ENCODE peak calls at places on chromosomes 7 and 10, in seven cellular contexts. One of them, this sample, is unnamed.
A peak's percentile ranks its signal among the peaks of the same experiment; 100 is the strongest.

GRCh38 chr7:53325061-53325460 is 289.6 kb downstream of the POM121L12 start:
- DNase-seq in HT1080: peak; percentile 49
- DNase-seq in CD4-positive, alpha-beta T cell: no peak
- DNase-seq in posterior vena cava: no peak
- DNase-seq in T-helper 2 cell: no peak
- DNase-seq in aorta: no peak
- DNase-seq in ELF-1: no peak
- DNase-seq in this sample: no peak

GRCh38 chr7:140649566-140650205 is 9.1 kb upstream of the DENND2A start:
- DNase-seq in ELF-1: no peak
- DNase-seq in CD4-positive, alpha-beta T cell: no peak
- DNase-seq in posterior vena cava: peak; percentile 53
- DNase-seq in aorta: no peak
- DNase-seq in HT1080: peak; percentile 83
- DNase-seq in T-helper 2 cell: no peak
- DNase-seq in this sample: no peak

GRCh38 chr10:35289198-35289597 is 47.1 kb upstream of the CCNY start:
- DNase-seq in aorta: no peak
- DNase-seq in ELF-1: no peak
- DNase-seq in T-helper 2 cell: no peak
- DNase-seq in HT1080: no peak
- DNase-seq in CD4-positive, alpha-beta T cell: no peak
- DNase-seq in posterior vena cava: no peak
- DNase-seq in this sample: no peak

GRCh38 chr7:136687693-136688322 is 180.6 kb upstream of the CHRM2 start:
- DNase-seq in T-helper 2 cell: no peak
- DNase-seq in posterior vena cava: no peak
- DNase-seq in ELF-1: peak; percentile 3
- DNase-seq in HT1080: peak; percentile 48
- DNase-seq in aorta: no peak
- DNase-seq in CD4-positive, alpha-beta T cell: no peak
- DNase-seq in this sample: no peak

GRCh38 chr7:37117261-37117660 is 331.4 kb downstream of the ELMO1 start:
- DNase-seq in CD4-positive, alpha-beta T cell: no peak
- DNase-seq in aorta: no peak
- DNase-seq in HT1080: no peak
- DNase-seq in posterior vena cava: no peak
- DNase-seq in T-helper 2 cell: no peak
- DNase-seq in ELF-1: peak; percentile 43
- DNase-seq in this sample: no peak

GRCh38 chr10:69090687-69091450 is 3.0 kb downstream of the SRGN start:
- DNase-seq in HT1080: no peak
- DNase-seq in posterior vena cava: no peak
- DNase-seq in aorta: no peak
- DNase-seq in ELF-1: no peak
- DNase-seq in CD4-positive, alpha-beta T cell: no peak
- DNase-seq in T-helper 2 cell: no peak
- DNase-seq in this sample: no peak

GRCh38 chr10:11147723-11148122 is 130.1 kb downstream of the CELF2 start:
- DNase-seq in T-helper 2 cell: no peak
- DNase-seq in aorta: peak; percentile 56
- DNase-seq in ELF-1: no peak
- DNase-seq in CD4-positive, alpha-beta T cell: no peak
- DNase-seq in posterior vena cava: no peak
- DNase-seq in HT1080: no peak
- DNase-seq in this sample: no peak

GRCh38 chr10:29881336-29881751 is 178.0 kb downstream of the JCAD start:
- DNase-seq in T-helper 2 cell: no peak
- DNase-seq in ELF-1: peak; percentile 29
- DNase-seq in aorta: no peak
- DNase-seq in CD4-positive, alpha-beta T cell: no peak
- DNase-seq in posterior vena cava: peak; percentile 83
- DNase-seq in HT1080: no peak
- DNase-seq in this sample: no peak

GRCh38 chr7:67618569-67619543 is 622.2 kb downstream of the TYW1 start:
- DNase-seq in aorta: no peak
- DNase-seq in HT1080: no peak
- DNase-seq in CD4-positive, alpha-beta T cell: no peak
- DNase-seq in ELF-1: peak; percentile 59
- DNase-seq in T-helper 2 cell: no peak
- DNase-seq in posterior vena cava: no peak
- DNase-seq in this sample: no peak

GRCh38 chr10:18079665-18080295 is 60.4 kb upstream of the CACNB2 start:
- DNase-seq in CD4-positive, alpha-beta T cell: no peak
- DNase-seq in posterior vena cava: no peak
- DNase-seq in ELF-1: no peak
- DNase-seq in HT1080: no peak
- DNase-seq in T-helper 2 cell: no peak
- DNase-seq in aorta: no peak
- DNase-seq in this sample: no peak

GRCh38 chr7:23136216-23136615 is 30.6 kb downstream of the KLHL7 start:
- DNase-seq in CD4-positive, alpha-beta T cell: no peak
- DNase-seq in posterior vena cava: no peak
- DNase-seq in T-helper 2 cell: no peak
- DNase-seq in aorta: no peak
- DNase-seq in HT1080: no peak
- DNase-seq in ELF-1: no peak
- DNase-seq in this sample: no peak

GRCh38 chr7:102234801-102235550 is 51.7 kb upstream of the SH2B2 start:
- DNase-seq in CD4-positive, alpha-beta T cell: no peak
- DNase-seq in ELF-1: no peak
- DNase-seq in aorta: no peak
- DNase-seq in posterior vena cava: no peak
- DNase-seq in HT1080: no peak
- DNase-seq in T-helper 2 cell: no peak
- DNase-seq in this sample: no peak

GRCh38 chr10:90930070-90930837 is 9.4 kb upstream of the ANKRD1 start:
- DNase-seq in aorta: no peak
- DNase-seq in HT1080: peak; percentile 82
- DNase-seq in T-helper 2 cell: no peak
- DNase-seq in ELF-1: peak; percentile 95
- DNase-seq in CD4-positive, alpha-beta T cell: no peak
- DNase-seq in posterior vena cava: no peak
- DNase-seq in this sample: no peak

GRCh38 chr10:120005408-120006280 is 113.1 kb downstream of the SEC23IP start:
- DNase-seq in CD4-positive, alpha-beta T cell: no peak
- DNase-seq in posterior vena cava: no peak
- DNase-seq in ELF-1: peak; percentile 16
- DNase-seq in T-helper 2 cell: no peak
- DNase-seq in aorta: no peak
- DNase-seq in HT1080: no peak
- DNase-seq in this sample: no peak

GRCh38 chr7:26593405-26593804 is 271.0 kb downstream of the SKAP2 start:
- DNase-seq in T-helper 2 cell: no peak
- DNase-seq in posterior vena cava: no peak
- DNase-seq in HT1080: no peak
- DNase-seq in ELF-1: peak; percentile 6
- DNase-seq in aorta: no peak
- DNase-seq in CD4-positive, alpha-beta T cell: no peak
- DNase-seq in this sample: no peak

GRCh38 chr7:34840176-34840785 is 182.3 kb downstream of the NPSR1 start:
- DNase-seq in T-helper 2 cell: no peak
- DNase-seq in ELF-1: peak; percentile 68
- DNase-seq in CD4-positive, alpha-beta T cell: no peak
- DNase-seq in aorta: no peak
- DNase-seq in HT1080: no peak
- DNase-seq in posterior vena cava: no peak
- DNase-seq in this sample: no peak

GRCh38 chr7:41425926-41426325 is 277.0 kb downstream of the INHBA start:
- DNase-seq in HT1080: peak; percentile 87
- DNase-seq in ELF-1: no peak
- DNase-seq in CD4-positive, alpha-beta T cell: no peak
- DNase-seq in aorta: no peak
- DNase-seq in T-helper 2 cell: no peak
- DNase-seq in posterior vena cava: no peak
- DNase-seq in this sample: no peak

GRCh38 chr10:101066890-101067355 is 5.1 kb downstream of the KAZALD1 start:
- DNase-seq in CD4-positive, alpha-beta T cell: no peak
- DNase-seq in T-helper 2 cell: no peak
- DNase-seq in ELF-1: no peak
- DNase-seq in aorta: no peak
- DNase-seq in HT1080: no peak
- DNase-seq in posterior vena cava: no peak
- DNase-seq in this sample: no peak

GRCh38 chr7:14016950-14017349 is 27.5 kb upstream of the ETV1 start:
- DNase-seq in T-helper 2 cell: no peak
- DNase-seq in aorta: no peak
- DNase-seq in posterior vena cava: no peak
- DNase-seq in CD4-positive, alpha-beta T cell: no peak
- DNase-seq in HT1080: no peak
- DNase-seq in ELF-1: no peak
- DNase-seq in this sample: no peak

GRCh38 chr7:6178273-6179029 is 94.0 kb downstream of the CYTH3 start:
- DNase-seq in T-helper 2 cell: no peak
- DNase-seq in ELF-1: no peak
- DNase-seq in HT1080: no peak
- DNase-seq in posterior vena cava: no peak
- DNase-seq in CD4-positive, alpha-beta T cell: no peak
- DNase-seq in aorta: peak; percentile 81
- DNase-seq in this sample: no peak

GRCh38 chr7:34341331-34341730 is 316.7 kb upstream of the NPSR1 start:
- DNase-seq in HT1080: peak; percentile 20
- DNase-seq in CD4-positive, alpha-beta T cell: no peak
- DNase-seq in ELF-1: no peak
- DNase-seq in posterior vena cava: no peak
- DNase-seq in aorta: no peak
- DNase-seq in T-helper 2 cell: no peak
- DNase-seq in this sample: no peak

GRCh38 chr10:49741108-49741995 is 20.8 kb downstream of the OGDHL start:
- DNase-seq in aorta: no peak
- DNase-seq in ELF-1: no peak
- DNase-seq in posterior vena cava: no peak
- DNase-seq in CD4-positive, alpha-beta T cell: no peak
- DNase-seq in T-helper 2 cell: no peak
- DNase-seq in HT1080: no peak
- DNase-seq in this sample: no peak

GRCh38 chr7:68238204-68238805 is 1241.7 kb downstream of the TYW1 start:
- DNase-seq in aorta: no peak
- DNase-seq in posterior vena cava: no peak
- DNase-seq in T-helper 2 cell: no peak
- DNase-seq in CD4-positive, alpha-beta T cell: no peak
- DNase-seq in HT1080: no peak
- DNase-seq in ELF-1: peak; percentile 60
- DNase-seq in this sample: no peak

GRCh38 chr7:8216291-8216690 is 45.7 kb downstream of the ICA1 start:
- DNase-seq in ELF-1: no peak
- DNase-seq in aorta: no peak
- DNase-seq in HT1080: no peak
- DNase-seq in posterior vena cava: no peak
- DNase-seq in CD4-positive, alpha-beta T cell: no peak
- DNase-seq in T-helper 2 cell: no peak
- DNase-seq in this sample: no peak

GRCh38 chr7:1814089-1814811 is 144.2 kb downstream of the ELFN1 start:
- DNase-seq in HT1080: no peak
- DNase-seq in ELF-1: no peak
- DNase-seq in posterior vena cava: peak; percentile 79
- DNase-seq in aorta: peak; percentile 38
- DNase-seq in CD4-positive, alpha-beta T cell: no peak
- DNase-seq in T-helper 2 cell: no peak
- DNase-seq in this sample: no peak

GRCh38 chr7:101924171-101924570 is 106.7 kb downstream of the CUX1 start:
- DNase-seq in T-helper 2 cell: no peak
- DNase-seq in ELF-1: no peak
- DNase-seq in HT1080: peak; percentile 72
- DNase-seq in posterior vena cava: peak; percentile 69
- DNase-seq in aorta: peak; percentile 77
- DNase-seq in CD4-positive, alpha-beta T cell: no peak
- DNase-seq in this sample: no peak

This sample was measured in effector memory CD8-positive, alpha-beta T cell.